ENCODE peak calls at places on chromosomes 11 and 22, in six cellular contexts. One of them, this sample, is unnamed.
A peak's percentile ranks its signal among the peaks of the same experiment; 100 is the strongest.

GRCh38 chr22:27089303-27089702 is 431.9 kb downstream of the MIAT start:
- DNase-seq in epithelial cell of esophagus: no peak
- DNase-seq in left ventricle myocardium inferior: no peak
- DNase-seq in AG09309: no peak
- DNase-seq in A549: no peak
- DNase-seq in left lung: no peak
- DNase-seq in this sample: no peak

GRCh38 chr11:34621876-34622275 is 983 bp downstream of the EHF start:
- DNase-seq in AG09309: no peak
- DNase-seq in left ventricle myocardium inferior: no peak
- DNase-seq in A549: no peak
- DNase-seq in epithelial cell of esophagus: peak; percentile 56
- DNase-seq in left lung: no peak
- DNase-seq in this sample: no peak

GRCh38 chr11:34356918-34357645 is 728 bp downstream of the ABTB2 start:
- DNase-seq in epithelial cell of esophagus: peak; percentile 66
- DNase-seq in left ventricle myocardium inferior: peak; percentile 56
- DNase-seq in AG09309: no peak
- DNase-seq in A549: peak; percentile 60
- DNase-seq in left lung: peak; percentile 92
- DNase-seq in this sample: peak; percentile 64

GRCh38 chr11:68313574-68314202 is 1.3 kb downstream of the LRP5 start:
- DNase-seq in left lung: no peak
- DNase-seq in epithelial cell of esophagus: peak; percentile 28
- DNase-seq in AG09309: no peak
- DNase-seq in left ventricle myocardium inferior: no peak
- DNase-seq in A549: peak; percentile 39
- DNase-seq in this sample: peak; percentile 28

GRCh38 chr22:45816771-45817170 is 145.1 kb downstream of the ATXN10 start:
- DNase-seq in left ventricle myocardium inferior: no peak
- DNase-seq in A549: no peak
- DNase-seq in epithelial cell of esophagus: no peak
- DNase-seq in left lung: no peak
- DNase-seq in AG09309: no peak
- DNase-seq in this sample: no peak

GRCh38 chr11:125020342-125020741 is 42.8 kb upstream of the SLC37A2 start:
- DNase-seq in A549: no peak
- DNase-seq in left ventricle myocardium inferior: no peak
- DNase-seq in epithelial cell of esophagus: no peak
- DNase-seq in left lung: no peak
- DNase-seq in AG09309: no peak
- DNase-seq in this sample: no peak

GRCh38 chr22:18095101-18095805 is 15.4 kb upstream of the TUBA8 start:
- DNase-seq in left lung: no peak
- DNase-seq in AG09309: no peak
- DNase-seq in left ventricle myocardium inferior: no peak
- DNase-seq in A549: peak; percentile 13
- DNase-seq in epithelial cell of esophagus: no peak
- DNase-seq in this sample: no peak

GRCh38 chr11:20611892-20612291 is 12.5 kb downstream of the SLC6A5 start:
- DNase-seq in A549: no peak
- DNase-seq in AG09309: peak; percentile 17
- DNase-seq in left ventricle myocardium inferior: no peak
- DNase-seq in left lung: no peak
- DNase-seq in epithelial cell of esophagus: peak; percentile 26
- DNase-seq in this sample: peak; percentile 3

GRCh38 chr11:27926981-27927481 is 180.9 kb downstream of the KIF18A start:
- DNase-seq in A549: peak; percentile 29
- DNase-seq in epithelial cell of esophagus: peak; percentile 78
- DNase-seq in left lung: no peak
- DNase-seq in AG09309: peak; percentile 85
- DNase-seq in left ventricle myocardium inferior: no peak
- DNase-seq in this sample: peak; percentile 72

GRCh38 chr22:34055525-34056200 is 135.4 kb upstream of the LARGE1 start:
- DNase-seq in epithelial cell of esophagus: peak; percentile 2
- DNase-seq in left lung: no peak
- DNase-seq in AG09309: no peak
- DNase-seq in left ventricle myocardium inferior: no peak
- DNase-seq in A549: peak; percentile 39
- DNase-seq in this sample: no peak

GRCh38 chr11:64915366-64915887 is 1.6 kb downstream of the ATG2A start:
- DNase-seq in AG09309: no peak
- DNase-seq in left lung: no peak
- DNase-seq in epithelial cell of esophagus: no peak
- DNase-seq in A549: no peak
- DNase-seq in left ventricle myocardium inferior: no peak
- DNase-seq in this sample: no peak

GRCh38 chr11:113806403-113806802 is 26.8 kb downstream of the CLDN25 start:
- DNase-seq in left ventricle myocardium inferior: no peak
- DNase-seq in left lung: no peak
- DNase-seq in A549: peak; percentile 35
- DNase-seq in epithelial cell of esophagus: peak; percentile 47
- DNase-seq in AG09309: no peak
- DNase-seq in this sample: peak; percentile 53

GRCh38 chr11:18091731-18092130 is 14.2 kb downstream of the SAAL1 start:
- DNase-seq in left ventricle myocardium inferior: no peak
- DNase-seq in AG09309: no peak
- DNase-seq in A549: no peak
- DNase-seq in left lung: no peak
- DNase-seq in epithelial cell of esophagus: no peak
- DNase-seq in this sample: no peak

GRCh38 chr11:955154-956049 is 29.7 kb downstream of the AP2A2 start:
- DNase-seq in left lung: peak; percentile 48
- DNase-seq in A549: no peak
- DNase-seq in epithelial cell of esophagus: peak; percentile 50
- DNase-seq in left ventricle myocardium inferior: no peak
- DNase-seq in AG09309: no peak
- DNase-seq in this sample: no peak

GRCh38 chr22:30921108-30921507 is 47.5 kb downstream of the MORC2 start:
- DNase-seq in AG09309: no peak
- DNase-seq in left ventricle myocardium inferior: no peak
- DNase-seq in epithelial cell of esophagus: peak; percentile 57
- DNase-seq in left lung: no peak
- DNase-seq in A549: no peak
- DNase-seq in this sample: no peak

GRCh38 chr22:45262195-45262930 is 21.7 kb upstream of the KIAA0930 start:
- DNase-seq in AG09309: no peak
- DNase-seq in epithelial cell of esophagus: no peak
- DNase-seq in A549: no peak
- DNase-seq in left ventricle myocardium inferior: no peak
- DNase-seq in left lung: no peak
- DNase-seq in this sample: no peak

GRCh38 chr11:85742873-85743275 is 56.9 kb upstream of the CCDC89 start:
- DNase-seq in AG09309: no peak
- DNase-seq in epithelial cell of esophagus: peak; percentile 72
- DNase-seq in A549: no peak
- DNase-seq in left lung: no peak
- DNase-seq in left ventricle myocardium inferior: no peak
- DNase-seq in this sample: no peak

GRCh38 chr11:57792060-57792541 is 30.5 kb downstream of the CTNND1 start:
- DNase-seq in A549: no peak
- DNase-seq in epithelial cell of esophagus: peak; percentile 60
- DNase-seq in AG09309: no peak
- DNase-seq in left ventricle myocardium inferior: peak; percentile 74
- DNase-seq in left lung: peak; percentile 98
- DNase-seq in this sample: peak; percentile 66

GRCh38 chr11:105862736-105863367 is 159.2 kb downstream of the MSANTD4 start:
- DNase-seq in left lung: no peak
- DNase-seq in left ventricle myocardium inferior: no peak
- DNase-seq in AG09309: peak; percentile 10
- DNase-seq in A549: peak; percentile 27
- DNase-seq in epithelial cell of esophagus: peak; percentile 64
- DNase-seq in this sample: peak; percentile 80

GRCh38 chr22:44438056-44438455 is 60.0 kb downstream of the RTL6 start:
- DNase-seq in A549: no peak
- DNase-seq in left lung: no peak
- DNase-seq in epithelial cell of esophagus: no peak
- DNase-seq in AG09309: no peak
- DNase-seq in left ventricle myocardium inferior: no peak
- DNase-seq in this sample: no peak

GRCh38 chr11:104142701-104143100 is 21.2 kb downstream of the PDGFD start:
- DNase-seq in AG09309: no peak
- DNase-seq in A549: no peak
- DNase-seq in epithelial cell of esophagus: no peak
- DNase-seq in left ventricle myocardium inferior: no peak
- DNase-seq in left lung: no peak
- DNase-seq in this sample: no peak
- TF ChIP-seq CTCF in AG09309: no peak
- TF ChIP-seq CTCF in A549: no peak
- TF ChIP-seq CTCF in epithelial cell of esophagus: no peak
- TF ChIP-seq CTCF in left ventricle myocardium inferior: no peak
- TF ChIP-seq CTCF in left lung: no peak
- TF ChIP-seq CTCF in this sample: no peak

DNA sequence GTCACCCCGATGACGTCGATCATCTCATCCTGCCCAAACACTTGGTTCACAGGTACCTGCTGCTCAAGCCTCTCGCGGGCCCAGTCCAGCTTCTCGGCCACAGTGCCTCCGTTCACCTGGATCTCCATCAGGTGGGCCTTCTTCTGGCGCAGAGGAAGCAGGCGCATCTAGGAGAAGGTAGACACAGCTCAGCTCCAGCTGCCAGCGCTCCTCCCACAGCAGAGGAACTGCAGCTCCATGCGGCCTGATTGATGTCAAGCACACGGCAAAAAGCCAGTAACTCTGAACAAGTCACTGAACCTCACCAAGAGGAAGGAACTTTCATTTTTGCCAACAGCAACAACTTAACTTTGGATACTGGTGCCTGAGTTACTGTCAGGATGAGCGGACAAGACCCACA is 4.0 kb downstream of the RPL3 start:
- DNase-seq in left lung: no peak
- DNase-seq in left ventricle myocardium inferior: no peak
- DNase-seq in AG09309: no peak
- DNase-seq in epithelial cell of esophagus: no peak
- DNase-seq in A549: no peak
- DNase-seq in this sample: peak; percentile 24
- H3K4me3 ChIP-seq in left lung: peak overlapping the region; percentile 76
- H3K4me3 ChIP-seq in left ventricle myocardium inferior: no peak overlapping the region
- H3K4me3 ChIP-seq in AG09309: peak overlapping the region; percentile 55
- H3K4me3 ChIP-seq in epithelial cell of esophagus: peak overlapping the region; percentile 26
- H3K4me3 ChIP-seq in A549: peak overlapping the region; percentile 99
- H3K4me3 ChIP-seq in this sample: no peak overlapping the region

DNA sequence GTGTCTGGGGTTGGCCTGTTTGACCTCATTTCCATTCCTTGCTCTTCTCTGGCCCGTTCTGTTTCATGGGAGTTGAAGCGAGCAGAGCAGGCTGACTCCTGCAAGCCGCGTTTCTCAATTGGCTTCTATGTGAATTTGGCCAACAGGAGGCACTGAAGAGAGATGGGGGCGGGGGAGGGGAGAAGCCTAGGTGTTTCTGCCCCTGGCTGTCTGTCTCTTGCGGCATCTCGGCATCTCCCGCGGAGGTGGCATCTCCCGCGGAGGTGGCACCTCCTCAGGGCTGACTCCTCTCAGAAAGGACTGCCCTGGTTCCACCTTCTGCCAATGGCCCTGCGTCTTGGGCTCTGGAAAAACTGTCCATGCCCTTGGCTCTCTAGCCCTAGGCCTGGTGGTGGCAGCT is 125.6 kb upstream of the CSNK2A3 start:
- DNase-seq in AG09309: no peak
- DNase-seq in left ventricle myocardium inferior: no peak
- DNase-seq in A549: no peak
- DNase-seq in left lung: no peak
- DNase-seq in epithelial cell of esophagus: no peak
- DNase-seq in this sample: no peak
- TF ChIP-seq CTCF in AG09309: no peak
- TF ChIP-seq CTCF in left ventricle myocardium inferior: no peak
- TF ChIP-seq CTCF in A549: no peak
- TF ChIP-seq CTCF in left lung: no peak
- TF ChIP-seq CTCF in epithelial cell of esophagus: no peak
- TF ChIP-seq CTCF in this sample: no peak

GRCh38 chr11:8806974-8807373 is 104.0 kb upstream of the AKIP1 start:
- DNase-seq in AG09309: no peak
- DNase-seq in left lung: no peak
- DNase-seq in A549: no peak
- DNase-seq in epithelial cell of esophagus: no peak
- DNase-seq in left ventricle myocardium inferior: peak; percentile 30
- DNase-seq in this sample: no peak
- H3K4me3 ChIP-seq in AG09309: no peak overlapping the region
- H3K4me3 ChIP-seq in left lung: no peak overlapping the region
- H3K4me3 ChIP-seq in A549: no peak overlapping the region
- H3K4me3 ChIP-seq in epithelial cell of esophagus: no peak overlapping the region
- H3K4me3 ChIP-seq in left ventricle myocardium inferior: peak overlapping the region; percentile 78
- H3K4me3 ChIP-seq in this sample: no peak overlapping the region

GRCh38 chr22:36453266-36453607 is 28.2 kb downstream of the TXN2 start:
- DNase-seq in epithelial cell of esophagus: no peak
- DNase-seq in left ventricle myocardium inferior: no peak
- DNase-seq in A549: no peak
- DNase-seq in left lung: no peak
- DNase-seq in AG09309: no peak
- DNase-seq in this sample: no peak

GRCh38 chr22:36455571-36456458 is 25.6 kb downstream of the TXN2 start:
- DNase-seq in left lung: no peak
- DNase-seq in epithelial cell of esophagus: no peak
- DNase-seq in AG09309: no peak
- DNase-seq in A549: no peak
- DNase-seq in left ventricle myocardium inferior: no peak
- DNase-seq in this sample: no peak

GRCh38 chr22:36456459-36456835 is 25.0 kb downstream of the TXN2 start:
- DNase-seq in A549: no peak
- DNase-seq in AG09309: no peak
- DNase-seq in left lung: no peak
- DNase-seq in epithelial cell of esophagus: no peak
- DNase-seq in left ventricle myocardium inferior: no peak
- DNase-seq in this sample: no peak

GRCh38 chr22:36453855-36454378 is 27.5 kb downstream of the TXN2 start:
- DNase-seq in left lung: no peak
- DNase-seq in A549: no peak
- DNase-seq in AG09309: no peak
- DNase-seq in left ventricle myocardium inferior: no peak
- DNase-seq in epithelial cell of esophagus: no peak
- DNase-seq in this sample: no peak

GRCh38 chr22:36454916-36455570 is 26.4 kb downstream of the TXN2 start:
- DNase-seq in epithelial cell of esophagus: peak; percentile 90
- DNase-seq in A549: peak; percentile 94
- DNase-seq in left ventricle myocardium inferior: peak; percentile 93
- DNase-seq in AG09309: no peak
- DNase-seq in left lung: peak; percentile 99
- DNase-seq in this sample: peak; percentile 79
- TF ChIP-seq CTCF in epithelial cell of esophagus: no peak
- TF ChIP-seq CTCF in A549: peak; percentile 16
- TF ChIP-seq CTCF in left ventricle myocardium inferior: peak; percentile 13
- TF ChIP-seq CTCF in AG09309: no peak
- TF ChIP-seq CTCF in left lung: no peak
- TF ChIP-seq CTCF in this sample: no peak

GRCh38 chr11:121723261-121723741 is 270.5 kb upstream of the SORL1-AS1 start:
- DNase-seq in epithelial cell of esophagus: no peak
- DNase-seq in AG09309: no peak
- DNase-seq in left ventricle myocardium inferior: peak; percentile 18
- DNase-seq in A549: no peak
- DNase-seq in left lung: no peak
- DNase-seq in this sample: peak; percentile 69
- H3K4me3 ChIP-seq in epithelial cell of esophagus: no peak overlapping the region
- H3K4me3 ChIP-seq in AG09309: peak overlapping the region; percentile 60
- H3K4me3 ChIP-seq in left ventricle myocardium inferior: peak overlapping the region; percentile 67
- H3K4me3 ChIP-seq in A549: no peak overlapping the region
- H3K4me3 ChIP-seq in left lung: peak overlapping the region; percentile 18
- H3K4me3 ChIP-seq in this sample: peak overlapping the region; percentile 59

GRCh38 chr11:2975594-2975993 is 16.5 kb downstream of the NAP1L4 start:
- DNase-seq in AG09309: no peak
- DNase-seq in A549: peak; percentile 67
- DNase-seq in left lung: no peak
- DNase-seq in left ventricle myocardium inferior: no peak
- DNase-seq in epithelial cell of esophagus: peak; percentile 66
- DNase-seq in this sample: peak; percentile 73
- TF ChIP-seq CTCF in AG09309: peak; percentile 46
- TF ChIP-seq CTCF in A549: peak; percentile 55
- TF ChIP-seq CTCF in left lung: no peak
- TF ChIP-seq CTCF in left ventricle myocardium inferior: peak; percentile 62
- TF ChIP-seq CTCF in epithelial cell of esophagus: peak; percentile 68
- TF ChIP-seq CTCF in this sample: peak; percentile 74